ENCODE peak calls at places on chromosomes 16 and 17, in nine cellular contexts. Z is A549, F is cardiac muscle cell, E is mucosa of descending colon, V is ovary, X is lower leg skin, N is mammary epithelial cell, L is Peyer's patch, H is lung. O is an unnamed sample.
A peak's percentile ranks its signal among the peaks of the same experiment; 100 is the strongest.

GRCh38 chr16:54648575-54648974 is 282.1 kb upstream of the IRX5 start:
- DNase-seq in V (no peak), N (peak; percentile 94), H (no peak), L (no peak), F (no peak), X (no peak), E (no peak), Z (no peak), O (no peak)

GRCh38 chr17:80761421-80761871 is 216.8 kb downstream of the RPTOR start:
- DNase-seq in X (no peak), N (peak; percentile 75), E (no peak), L (peak; percentile 62), H (no peak), F (peak; percentile 61), V (no peak), Z (no peak), O (peak; percentile 71)

GRCh38 chr17:10121971-10122707 is 76.3 kb downstream of the GAS7 start:
- DNase-seq in Z (no peak), H (no peak), N (no peak), L (no peak), E (no peak), V (no peak), F (no peak), X (no peak), O (peak; percentile 45)

GRCh38 chr16:84360170-84360569 is 8.2 kb upstream of the ATP2C2 start:
- DNase-seq in N (peak; percentile 68), X (no peak), H (no peak), V (no peak), F (no peak), L (no peak), E (no peak), Z (no peak), O (no peak)

GRCh38 chr16:1771072-1771863 is at the start of gene NME3:
- DNase-seq in E (peak; percentile 91), Z (peak; percentile 76), L (peak; percentile 92), H (peak; percentile 81), F (peak; percentile 71), V (peak; percentile 77), N (peak; percentile 38), X (peak; percentile 96), O (peak; percentile 50)

GRCh38 chr17:39183766-39184165 is 13.7 kb downstream of the CACNB1 start:
- DNase-seq in H (no peak), V (no peak), L (no peak), X (no peak), N (no peak), F (no peak), E (no peak), Z (no peak), O (no peak)

GRCh38 chr17:3385869-3386816 is at the start of gene OR3A2:
- DNase-seq in N (no peak), E (no peak), F (no peak), L (no peak), H (no peak), Z (no peak), V (no peak), X (no peak), O (no peak)

GRCh38 chr17:55496094-55496881 is 15.0 kb downstream of the SMIM36 start:
- DNase-seq in F (peak; percentile 94), N (peak; percentile 67), H (no peak), L (peak; percentile 56), V (no peak), X (no peak), E (peak; percentile 28), Z (peak; percentile 93), O (peak; percentile 87)

GRCh38 chr17:50609376-50610074 is 25.2 kb upstream of the ABCC3 start:
- DNase-seq in X (no peak), F (no peak), L (no peak), N (no peak), H (no peak), E (no peak), Z (no peak), V (no peak), O (no peak)

DNA sequence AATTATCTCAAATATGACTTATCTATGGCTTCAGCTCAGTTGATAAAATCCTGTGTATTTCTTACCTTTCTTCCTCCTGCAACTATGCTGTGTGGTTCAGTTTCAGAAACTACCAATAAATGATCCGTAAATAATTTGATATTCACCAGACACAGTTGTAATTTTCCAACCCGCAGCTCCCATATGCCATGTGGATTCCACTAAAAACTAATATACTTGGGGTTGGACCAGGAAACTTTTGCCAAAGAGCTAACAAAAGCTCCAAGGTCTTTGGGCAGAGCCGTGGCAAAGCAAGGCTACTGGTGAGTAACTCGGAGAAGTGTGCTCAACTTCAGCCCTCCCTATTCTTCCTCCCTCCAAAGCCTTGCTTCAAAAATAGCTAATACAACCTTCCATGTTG is 2.3 kb upstream of the CHST6 start:
- DNase-seq in H (no peak), X (no peak), V (no peak), F (no peak), N (no peak), Z (no peak), L (no peak), E (no peak), O (no peak)
- TF ChIP-seq CTCF in H (no peak), X (no peak), V (no peak), F (no peak), N (no peak), Z (no peak), L (no peak), E (no peak), O (no peak)

GRCh38 chr16:87541882-87542234 is 49.0 kb upstream of the ZCCHC14 start:
- DNase-seq in H (no peak), E (no peak), Z (no peak), X (no peak), F (peak; percentile 50), V (no peak), L (no peak), N (no peak), O (peak; percentile 16)
- H3K4me3 ChIP-seq in H (no peak overlapping the region), E (no peak overlapping the region), Z (no peak overlapping the region), X (no peak overlapping the region), F (no peak overlapping the region), V (no peak overlapping the region), L (no peak overlapping the region), N (no peak overlapping the region), O (no peak overlapping the region)

GRCh38 chr16:68382296-68382718 is 66.0 kb downstream of the SMPD3 start:
- DNase-seq in N (no peak), L (peak; percentile 88), H (no peak), X (no peak), V (no peak), E (peak; percentile 88), Z (peak; percentile 27), F (no peak), O (no peak)

GRCh38 chr16:68383858-68384257 is 64.5 kb downstream of the SMPD3 start:
- DNase-seq in E (peak; percentile 28), N (no peak), X (no peak), L (no peak), F (no peak), H (no peak), Z (no peak), V (no peak), O (no peak)

GRCh38 chr16:68386628-68387027 is 61.7 kb downstream of the SMPD3 start:
- DNase-seq in V (no peak), X (no peak), F (no peak), N (no peak), E (peak; percentile 95), Z (no peak), L (peak; percentile 94), H (no peak), O (no peak)

GRCh38 chr16:68385371-68385770 is 62.9 kb downstream of the SMPD3 start:
- DNase-seq in N (no peak), V (no peak), F (no peak), L (no peak), H (no peak), E (peak; percentile 23), X (no peak), Z (no peak), O (no peak)

GRCh38 chr16:68384293-68385255 is 63.7 kb downstream of the SMPD3 start:
- DNase-seq in N (no peak), E (peak; percentile 44), Z (no peak), X (no peak), L (no peak), F (no peak), H (no peak), V (no peak), O (no peak)
- TF ChIP-seq CTCF in N (no peak), E (no peak), Z (no peak), X (no peak), L (peak; percentile 9), F (no peak), H (no peak), V (no peak), O (no peak)

DNA sequence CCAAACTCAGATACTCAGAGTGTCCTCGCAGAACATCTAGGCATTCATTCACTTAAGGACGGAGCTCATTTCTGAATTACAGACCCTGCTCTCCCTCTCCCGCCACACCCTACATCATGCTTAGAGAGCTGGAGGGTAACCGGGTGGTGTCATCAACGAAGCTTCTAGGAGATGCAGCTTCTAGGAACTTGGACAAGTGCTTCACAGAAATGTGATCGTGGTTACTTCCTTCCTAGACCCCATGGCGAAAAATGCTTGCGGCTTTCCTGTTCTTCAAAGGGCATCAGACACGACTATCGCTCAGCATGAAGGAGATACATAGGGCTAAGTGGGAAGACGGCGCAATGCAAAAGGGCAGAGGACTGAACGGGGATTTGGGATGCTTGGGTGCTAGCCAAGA is 126.8 kb downstream of the ZFHX3 start:
- DNase-seq in Z (no peak), F (no peak), E (no peak), V (no peak), H (no peak), X (no peak), N (no peak), L (no peak), O (no peak)
- H3K4me3 ChIP-seq in Z (no peak overlapping the region), F (no peak overlapping the region), E (no peak overlapping the region), V (no peak overlapping the region), H (no peak overlapping the region), X (no peak overlapping the region), N (no peak overlapping the region), L (no peak overlapping the region), O (no peak overlapping the region)

DNA sequence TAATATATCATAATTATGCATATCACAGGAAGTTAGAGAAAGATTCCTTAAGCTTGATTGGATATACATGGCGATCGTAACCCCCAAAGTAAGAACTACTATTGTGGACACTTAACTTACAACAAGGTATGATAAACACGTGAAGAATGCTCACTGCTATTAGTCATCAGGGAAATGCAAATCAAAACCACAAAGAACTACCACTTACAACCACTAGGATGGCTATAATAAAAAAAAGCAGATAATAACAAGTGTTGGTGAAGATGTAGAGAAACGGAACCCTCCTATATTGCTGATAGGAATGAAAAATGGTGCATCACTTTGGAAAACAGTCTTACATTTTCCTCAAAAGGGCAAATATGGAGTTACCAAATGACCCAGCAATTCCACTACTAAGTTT is 265.9 kb downstream of the SLC39A11 start:
- DNase-seq in E (no peak), N (peak; percentile 39), L (no peak), F (no peak), X (no peak), H (no peak), V (no peak), Z (peak; percentile 45), O (no peak)
- TF ChIP-seq CTCF in E (no peak), N (no peak), L (no peak), F (no peak), X (no peak), H (no peak), V (no peak), Z (no peak), O (no peak)

DNA sequence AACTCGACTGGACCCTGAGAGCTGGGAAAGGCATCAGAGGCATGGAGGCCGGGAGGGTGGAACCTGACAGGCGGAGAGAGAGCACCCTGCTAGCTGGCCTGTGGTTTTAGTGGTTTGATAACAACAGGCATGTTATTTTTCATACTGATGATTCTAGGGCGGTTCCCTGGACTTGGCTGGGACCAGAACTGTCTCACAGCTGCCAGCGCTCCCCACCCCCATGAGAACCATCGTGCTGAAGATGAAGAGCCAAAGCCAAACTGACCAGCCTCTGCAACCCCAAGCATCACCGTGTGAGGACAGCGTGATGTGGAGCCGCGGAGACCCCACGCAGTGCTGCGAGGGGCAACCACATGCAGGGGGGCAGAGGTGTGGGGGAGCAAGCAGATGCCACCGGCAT is 28.5 kb downstream of the MXRA7 start:
- DNase-seq in F (peak; percentile 94), E (peak; percentile 35), L (no peak), V (peak; percentile 68), Z (no peak), N (no peak), H (no peak), X (no peak), O (peak; percentile 97)
- H3K4me3 ChIP-seq in F (no peak overlapping the region), E (no peak overlapping the region), L (no peak overlapping the region), V (no peak overlapping the region), Z (no peak overlapping the region), N (no peak overlapping the region), H (no peak overlapping the region), X (no peak overlapping the region), O (no peak overlapping the region)